ENCODE peak calls at places on chromosomes 7 and 10, in four cellular contexts. One of them, this sample, is unnamed.

GRCh38 chr10:58806970-58807630 is 294.4 kb downstream of the BICC1 start:
- DNase-seq in H7: no peak
- DNase-seq in body of pancreas: no peak
- DNase-seq in activated CD8-positive, alpha-beta memory T cell treated with anti-CD3 and anti-CD28 coated beads for 48 hours: no peak
- DNase-seq in this sample: no peak

GRCh38 chr7:116752305-116753074 is 80.5 kb downstream of the MET start:
- DNase-seq in H7: no peak
- DNase-seq in body of pancreas: no peak
- DNase-seq in activated CD8-positive, alpha-beta memory T cell treated with anti-CD3 and anti-CD28 coated beads for 48 hours: no peak
- DNase-seq in this sample: no peak

GRCh38 chr7:151143261-151144015 is 24.1 kb downstream of the GBX1 start:
- DNase-seq in H7: no peak
- DNase-seq in body of pancreas: no peak
- DNase-seq in activated CD8-positive, alpha-beta memory T cell treated with anti-CD3 and anti-CD28 coated beads for 48 hours: no peak
- DNase-seq in this sample: no peak

GRCh38 chr7:96143495-96144259 is 178.2 kb downstream of the SLC25A13 start:
- DNase-seq in H7: peak
- DNase-seq in body of pancreas: no peak
- DNase-seq in activated CD8-positive, alpha-beta memory T cell treated with anti-CD3 and anti-CD28 coated beads for 48 hours: no peak
- DNase-seq in this sample: no peak

GRCh38 chr7:25069900-25070443 is 55.1 kb downstream of the CYCS start:
- DNase-seq in H7: peak
- DNase-seq in body of pancreas: peak
- DNase-seq in activated CD8-positive, alpha-beta memory T cell treated with anti-CD3 and anti-CD28 coated beads for 48 hours: no peak
- DNase-seq in this sample: peak

GRCh38 chr10:116084166-116084565 is 188.8 kb downstream of the GFRA1 start:
- DNase-seq in H7: no peak
- DNase-seq in body of pancreas: no peak
- DNase-seq in activated CD8-positive, alpha-beta memory T cell treated with anti-CD3 and anti-CD28 coated beads for 48 hours: no peak
- DNase-seq in this sample: no peak

GRCh38 chr7:143117395-143117794 is 14.5 kb upstream of the PIP start:
- DNase-seq in H7: no peak
- DNase-seq in body of pancreas: no peak
- DNase-seq in activated CD8-positive, alpha-beta memory T cell treated with anti-CD3 and anti-CD28 coated beads for 48 hours: no peak
- DNase-seq in this sample: no peak

GRCh38 chr10:7962592-7962991 is 91.9 kb upstream of the GATA3 start:
- DNase-seq in H7: no peak
- DNase-seq in body of pancreas: no peak
- DNase-seq in activated CD8-positive, alpha-beta memory T cell treated with anti-CD3 and anti-CD28 coated beads for 48 hours: no peak
- DNase-seq in this sample: no peak

GRCh38 chr10:102583435-102584417 is 60.6 kb upstream of the TRIM8 start:
- DNase-seq in H7: peak
- DNase-seq in body of pancreas: peak
- DNase-seq in activated CD8-positive, alpha-beta memory T cell treated with anti-CD3 and anti-CD28 coated beads for 48 hours: peak
- DNase-seq in this sample: peak

GRCh38 chr10:123147635-123148413 is at the start of gene HMX2:
- DNase-seq in H7: peak
- DNase-seq in body of pancreas: no peak
- DNase-seq in activated CD8-positive, alpha-beta memory T cell treated with anti-CD3 and anti-CD28 coated beads for 48 hours: no peak
- DNase-seq in this sample: no peak

GRCh38 chr10:61108880-61109279 is 164.9 kb upstream of the RHOBTB1 start:
- DNase-seq in H7: no peak
- DNase-seq in body of pancreas: no peak
- DNase-seq in activated CD8-positive, alpha-beta memory T cell treated with anti-CD3 and anti-CD28 coated beads for 48 hours: no peak
- DNase-seq in this sample: no peak

GRCh38 chr10:31962826-31963597 is 34.4 kb upstream of the ARHGAP12 start:
- DNase-seq in H7: no peak
- DNase-seq in body of pancreas: no peak
- DNase-seq in activated CD8-positive, alpha-beta memory T cell treated with anti-CD3 and anti-CD28 coated beads for 48 hours: no peak
- DNase-seq in this sample: no peak

GRCh38 chr10:27745719-27746363 is at the start of gene MKX:
- DNase-seq in H7: peak
- DNase-seq in body of pancreas: peak
- DNase-seq in activated CD8-positive, alpha-beta memory T cell treated with anti-CD3 and anti-CD28 coated beads for 48 hours: no peak
- DNase-seq in this sample: peak

GRCh38 chr10:68954904-68955303 is 1.1 kb upstream of the DDX21 start:
- DNase-seq in H7: no peak
- DNase-seq in body of pancreas: no peak
- DNase-seq in activated CD8-positive, alpha-beta memory T cell treated with anti-CD3 and anti-CD28 coated beads for 48 hours: no peak
- DNase-seq in this sample: no peak

GRCh38 chr7:129635300-129636029 is 23.9 kb downstream of the NRF1 start:
- DNase-seq in H7: peak
- DNase-seq in body of pancreas: peak
- DNase-seq in activated CD8-positive, alpha-beta memory T cell treated with anti-CD3 and anti-CD28 coated beads for 48 hours: no peak
- DNase-seq in this sample: peak

GRCh38 chr10:35355971-35356724 is 19.8 kb downstream of the CCNY start:
- DNase-seq in H7: no peak
- DNase-seq in body of pancreas: no peak
- DNase-seq in activated CD8-positive, alpha-beta memory T cell treated with anti-CD3 and anti-CD28 coated beads for 48 hours: no peak
- DNase-seq in this sample: no peak

GRCh38 chr10:100025528-100026070 is 15.9 kb upstream of the DNMBP start:
- DNase-seq in H7: no peak
- DNase-seq in body of pancreas: no peak
- DNase-seq in activated CD8-positive, alpha-beta memory T cell treated with anti-CD3 and anti-CD28 coated beads for 48 hours: no peak
- DNase-seq in this sample: no peak

GRCh38 chr10:42963302-42963701 is 113.6 kb upstream of the RET start:
- DNase-seq in H7: peak
- DNase-seq in body of pancreas: no peak
- DNase-seq in activated CD8-positive, alpha-beta memory T cell treated with anti-CD3 and anti-CD28 coated beads for 48 hours: no peak
- DNase-seq in this sample: no peak

GRCh38 chr10:130127612-130128607 is 8.3 kb upstream of the GLRX3 start:
- DNase-seq in H7: peak
- DNase-seq in body of pancreas: peak
- DNase-seq in activated CD8-positive, alpha-beta memory T cell treated with anti-CD3 and anti-CD28 coated beads for 48 hours: no peak
- DNase-seq in this sample: peak

GRCh38 chr10:113304726-113305125 is 248.1 kb upstream of the HABP2 start:
- DNase-seq in H7: no peak
- DNase-seq in body of pancreas: no peak
- DNase-seq in activated CD8-positive, alpha-beta memory T cell treated with anti-CD3 and anti-CD28 coated beads for 48 hours: no peak
- DNase-seq in this sample: no peak

GRCh38 chr10:77548157-77548556 is 89.5 kb downstream of the KCNMA1 start:
- DNase-seq in H7: no peak
- DNase-seq in body of pancreas: no peak
- DNase-seq in activated CD8-positive, alpha-beta memory T cell treated with anti-CD3 and anti-CD28 coated beads for 48 hours: no peak
- DNase-seq in this sample: no peak

This sample was measured in prostate gland.